ENCODE peak calls at places on chromosomes 11 and 22, in ten cellular contexts. I is NCI-H524, B is coronary artery, W is mammary epithelial cell, E is anterior cingulate cortex, O is lower lobe of right lung, R is transverse colon, U is AG09309, Y is foreskin keratinocyte, Q is epithelial cell of prostate. G is an unnamed sample.

GRCh38 chr22:28761449-28761755 is 11.1 kb upstream of the CCDC117 start:
- DNase-seq in I (no peak), B (no peak), W (no peak), E (no peak), O (no peak), R (no peak), U (no peak), Y (no peak), Q (no peak), G (no peak)

GRCh38 chr11:96748639-96749370 is 359.0 kb downstream of the JRKL start:
- DNase-seq in I (no peak), B (no peak), W (peak; percentile 23), E (no peak), O (no peak), R (no peak), U (peak; percentile 51), Y (peak; percentile 55), Q (no peak), G (peak; percentile 20)

GRCh38 chr22:22391543-22391942 is 117.0 kb downstream of the ZNF280B start:
- DNase-seq in I (no peak), B (no peak), W (no peak), E (no peak), O (no peak), R (no peak), U (no peak), Y (no peak), Q (no peak), G (no peak)

GRCh38 chr11:104609297-104609696 is 289.0 kb downstream of the CASP12 start:
- DNase-seq in I (peak; percentile 56), B (no peak), W (peak; percentile 27), E (peak; percentile 7), O (no peak), R (peak; percentile 9), U (peak; percentile 29), Y (peak; percentile 37), Q (no peak), G (peak; percentile 61)

GRCh38 chr11:66369073-66369894 is 2.3 kb downstream of the SLC29A2 start:
- DNase-seq in I (no peak), B (no peak), W (no peak), E (no peak), O (no peak), R (no peak), U (no peak), Y (no peak), Q (no peak), G (no peak)

GRCh38 chr11:85758026-85758425 is 52.9 kb downstream of the SYTL2 start:
- DNase-seq in I (no peak), B (no peak), W (no peak), E (no peak), O (no peak), R (no peak), U (no peak), Y (no peak), Q (no peak), G (no peak)

GRCh38 chr11:34284836-34285235 is 73.0 kb downstream of the ABTB2 start:
- DNase-seq in I (no peak), B (no peak), W (no peak), E (no peak), O (no peak), R (no peak), U (no peak), Y (no peak), Q (no peak), G (no peak)

GRCh38 chr11:93017821-93018690 is 48.6 kb downstream of the MTNR1B start:
- DNase-seq in I (no peak), B (no peak), W (peak; percentile 38), E (no peak), O (no peak), R (no peak), U (no peak), Y (peak; percentile 89), Q (no peak), G (peak; percentile 14)

GRCh38 chr11:116986521-116987105 is 111.6 kb downstream of the SIK3 start:
- DNase-seq in I (no peak), B (no peak), W (peak; percentile 94), E (no peak), O (no peak), R (no peak), U (peak; percentile 69), Y (peak; percentile 95), Q (peak; percentile 83), G (peak; percentile 75)